ENCODE peak calls at places on chromosomes 2 and 18, in nine cellular contexts. One of them, this sample, is unnamed.

GRCh38 chr18:53380063-53380639 is 844.3 kb downstream of the MBD2 start:
- DNase-seq in colonic mucosa: no peak
- DNase-seq in astrocyte: peak; percentile 10
- DNase-seq in neural crest cell: peak; percentile 5
- DNase-seq in tibial artery: no peak
- DNase-seq in H9: no peak
- DNase-seq in MCF 10A: peak; percentile 50
- DNase-seq in WTC11: no peak
- DNase-seq in activated B cell treated with CpG ODN at 0.5 μM for 24 hours: no peak
- DNase-seq in this sample: peak; percentile 18

GRCh38 chr2:184339966-184340365 is 258.4 kb upstream of the ZNF804A start:
- DNase-seq in colonic mucosa: no peak
- DNase-seq in astrocyte: peak; percentile 25
- DNase-seq in neural crest cell: no peak
- DNase-seq in tibial artery: no peak
- DNase-seq in H9: no peak
- DNase-seq in MCF 10A: peak; percentile 24
- DNase-seq in WTC11: no peak
- DNase-seq in activated B cell treated with CpG ODN at 0.5 μM for 24 hours: no peak
- DNase-seq in this sample: no peak

GRCh38 chr2:57598552-57598951 is 448.1 kb upstream of the VRK2 start:
- DNase-seq in colonic mucosa: no peak
- DNase-seq in astrocyte: no peak
- DNase-seq in neural crest cell: no peak
- DNase-seq in tibial artery: no peak
- DNase-seq in H9: no peak
- DNase-seq in MCF 10A: no peak
- DNase-seq in WTC11: no peak
- DNase-seq in activated B cell treated with CpG ODN at 0.5 μM for 24 hours: no peak
- DNase-seq in this sample: no peak

GRCh38 chr2:144213797-144214196 is 306.1 kb downstream of the ZEB2 start:
- DNase-seq in colonic mucosa: no peak
- DNase-seq in astrocyte: no peak
- DNase-seq in neural crest cell: no peak
- DNase-seq in tibial artery: no peak
- DNase-seq in H9: no peak
- DNase-seq in MCF 10A: no peak
- DNase-seq in WTC11: no peak
- DNase-seq in activated B cell treated with CpG ODN at 0.5 μM for 24 hours: no peak
- DNase-seq in this sample: no peak

GRCh38 chr2:30629866-30630265 is 177.4 kb downstream of the CAPN13 start:
- DNase-seq in colonic mucosa: no peak
- DNase-seq in astrocyte: peak; percentile 78
- DNase-seq in neural crest cell: no peak
- DNase-seq in tibial artery: no peak
- DNase-seq in H9: no peak
- DNase-seq in MCF 10A: no peak
- DNase-seq in WTC11: no peak
- DNase-seq in activated B cell treated with CpG ODN at 0.5 μM for 24 hours: no peak
- DNase-seq in this sample: peak; percentile 59

GRCh38 chr2:219245899-219246230 is 586 bp downstream of the STK16 start:
- DNase-seq in colonic mucosa: peak; percentile 46
- DNase-seq in astrocyte: no peak
- DNase-seq in neural crest cell: no peak
- DNase-seq in tibial artery: no peak
- DNase-seq in H9: no peak
- DNase-seq in MCF 10A: no peak
- DNase-seq in WTC11: no peak
- DNase-seq in activated B cell treated with CpG ODN at 0.5 μM for 24 hours: no peak
- DNase-seq in this sample: no peak

GRCh38 chr2:147683380-147683779 is 161.4 kb upstream of the ACVR2A start:
- DNase-seq in colonic mucosa: no peak
- DNase-seq in astrocyte: no peak
- DNase-seq in neural crest cell: no peak
- DNase-seq in tibial artery: no peak
- DNase-seq in H9: no peak
- DNase-seq in MCF 10A: no peak
- DNase-seq in WTC11: no peak
- DNase-seq in activated B cell treated with CpG ODN at 0.5 μM for 24 hours: no peak
- DNase-seq in this sample: no peak

GRCh38 chr2:174784316-174784715 is 20.0 kb upstream of the CHRNA1 start:
- DNase-seq in colonic mucosa: no peak
- DNase-seq in astrocyte: no peak
- DNase-seq in neural crest cell: no peak
- DNase-seq in tibial artery: no peak
- DNase-seq in H9: no peak
- DNase-seq in MCF 10A: no peak
- DNase-seq in WTC11: no peak
- DNase-seq in activated B cell treated with CpG ODN at 0.5 μM for 24 hours: no peak
- DNase-seq in this sample: no peak

GRCh38 chr2:12584337-12584736 is 132.4 kb upstream of the TRIB2 start:
- DNase-seq in colonic mucosa: no peak
- DNase-seq in astrocyte: no peak
- DNase-seq in neural crest cell: no peak
- DNase-seq in tibial artery: no peak
- DNase-seq in H9: no peak
- DNase-seq in MCF 10A: no peak
- DNase-seq in WTC11: no peak
- DNase-seq in activated B cell treated with CpG ODN at 0.5 μM for 24 hours: no peak
- DNase-seq in this sample: no peak

GRCh38 chr18:8754995-8755955 is 49.9 kb downstream of the MTCL1 start:
- DNase-seq in colonic mucosa: no peak
- DNase-seq in astrocyte: peak; percentile 89
- DNase-seq in neural crest cell: no peak
- DNase-seq in tibial artery: no peak
- DNase-seq in H9: no peak
- DNase-seq in MCF 10A: no peak
- DNase-seq in WTC11: no peak
- DNase-seq in activated B cell treated with CpG ODN at 0.5 μM for 24 hours: no peak
- DNase-seq in this sample: peak; percentile 57

GRCh38 chr2:240869109-240869955 is 708 bp downstream of the AGXT start:
- DNase-seq in colonic mucosa: no peak
- DNase-seq in astrocyte: no peak
- DNase-seq in neural crest cell: no peak
- DNase-seq in tibial artery: no peak
- DNase-seq in H9: no peak
- DNase-seq in MCF 10A: no peak
- DNase-seq in WTC11: no peak
- DNase-seq in activated B cell treated with CpG ODN at 0.5 μM for 24 hours: no peak
- DNase-seq in this sample: no peak

GRCh38 chr2:68371581-68371980 is 6.5 kb downstream of the PLEK start:
- DNase-seq in colonic mucosa: no peak
- DNase-seq in astrocyte: no peak
- DNase-seq in neural crest cell: no peak
- DNase-seq in tibial artery: no peak
- DNase-seq in H9: no peak
- DNase-seq in MCF 10A: no peak
- DNase-seq in WTC11: no peak
- DNase-seq in activated B cell treated with CpG ODN at 0.5 μM for 24 hours: no peak
- DNase-seq in this sample: no peak

GRCh38 chr2:42964444-42965081 is 172.2 kb upstream of the HAAO start:
- DNase-seq in colonic mucosa: peak; percentile 55
- DNase-seq in astrocyte: peak; percentile 98
- DNase-seq in neural crest cell: no peak
- DNase-seq in tibial artery: peak; percentile 91
- DNase-seq in H9: no peak
- DNase-seq in MCF 10A: peak; percentile 90
- DNase-seq in WTC11: no peak
- DNase-seq in activated B cell treated with CpG ODN at 0.5 μM for 24 hours: no peak
- DNase-seq in this sample: peak; percentile 95

GRCh38 chr2:16612490-16612889 is 53.1 kb downstream of the CYRIA start:
- DNase-seq in colonic mucosa: no peak
- DNase-seq in astrocyte: no peak
- DNase-seq in neural crest cell: no peak
- DNase-seq in tibial artery: no peak
- DNase-seq in H9: no peak
- DNase-seq in MCF 10A: no peak
- DNase-seq in WTC11: no peak
- DNase-seq in activated B cell treated with CpG ODN at 0.5 μM for 24 hours: no peak
- DNase-seq in this sample: no peak

GRCh38 chr2:125169022-125169763 is 1144.1 kb downstream of the CNTNAP5 start:
- DNase-seq in colonic mucosa: no peak
- DNase-seq in astrocyte: peak; percentile 19
- DNase-seq in neural crest cell: no peak
- DNase-seq in tibial artery: no peak
- DNase-seq in H9: no peak
- DNase-seq in MCF 10A: peak; percentile 27
- DNase-seq in WTC11: no peak
- DNase-seq in activated B cell treated with CpG ODN at 0.5 μM for 24 hours: no peak
- DNase-seq in this sample: no peak

GRCh38 chr18:49168970-49169619 is 218.3 kb upstream of the SMAD7 start:
- DNase-seq in colonic mucosa: peak; percentile 35
- DNase-seq in astrocyte: no peak
- DNase-seq in neural crest cell: no peak
- DNase-seq in tibial artery: no peak
- DNase-seq in H9: no peak
- DNase-seq in MCF 10A: no peak
- DNase-seq in WTC11: no peak
- DNase-seq in activated B cell treated with CpG ODN at 0.5 μM for 24 hours: no peak
- DNase-seq in this sample: no peak

DNA sequence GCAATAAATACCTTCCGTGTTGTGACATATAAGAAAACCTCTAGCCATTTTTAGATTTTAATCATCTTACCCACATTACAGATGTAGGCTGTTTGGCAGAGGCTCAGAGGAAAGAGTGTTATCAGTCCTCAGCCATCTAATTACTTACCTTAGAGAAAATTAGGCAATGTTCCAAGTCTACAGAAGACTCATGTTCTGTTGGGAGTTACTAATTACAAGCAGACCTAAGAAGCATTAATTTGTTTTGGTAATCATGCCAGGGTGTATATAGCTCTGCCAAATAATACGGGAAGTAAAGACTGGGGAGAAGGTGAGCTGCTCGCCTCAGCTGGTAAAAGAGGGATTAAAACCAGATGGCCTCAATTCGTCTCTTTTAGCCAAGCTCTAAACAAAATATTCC is 125.9 kb upstream of the PGAP1 start:
- DNase-seq in colonic mucosa: no peak
- DNase-seq in astrocyte: no peak
- DNase-seq in neural crest cell: no peak
- DNase-seq in tibial artery: no peak
- DNase-seq in H9: no peak
- DNase-seq in MCF 10A: no peak
- DNase-seq in WTC11: no peak
- DNase-seq in activated B cell treated with CpG ODN at 0.5 μM for 24 hours: no peak
- DNase-seq in this sample: no peak
- TF ChIP-seq CTCF in colonic mucosa: no peak
- TF ChIP-seq CTCF in astrocyte: no peak
- TF ChIP-seq CTCF in neural crest cell: no peak
- TF ChIP-seq CTCF in tibial artery: no peak
- TF ChIP-seq CTCF in H9: no peak
- TF ChIP-seq CTCF in MCF 10A: no peak
- TF ChIP-seq CTCF in WTC11: no peak
- TF ChIP-seq CTCF in activated B cell treated with CpG ODN at 0.5 μM for 24 hours: no peak
- TF ChIP-seq CTCF in this sample: no peak

DNA sequence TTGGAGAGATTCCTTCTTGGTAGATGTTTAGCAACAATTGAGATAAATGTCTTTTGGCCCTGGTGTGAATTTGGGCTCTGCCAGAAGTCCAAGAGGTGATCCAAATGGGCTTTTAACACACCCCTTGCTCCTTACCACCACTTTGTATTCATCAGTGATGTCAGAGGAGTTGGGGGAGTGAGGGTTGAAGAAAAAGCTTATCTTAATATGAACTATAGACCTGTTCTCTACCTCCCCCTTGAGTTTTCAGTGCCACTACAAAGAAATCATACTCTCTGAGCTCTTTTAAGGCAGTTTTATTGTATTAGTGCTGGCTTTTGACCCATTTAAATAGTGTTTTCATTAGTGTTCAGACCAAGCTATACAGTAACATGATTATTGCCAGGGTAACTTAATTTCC is 229.1 kb downstream of the PHLPP1 start:
- DNase-seq in colonic mucosa: no peak
- DNase-seq in astrocyte: no peak
- DNase-seq in neural crest cell: no peak
- DNase-seq in tibial artery: no peak
- DNase-seq in H9: no peak
- DNase-seq in MCF 10A: no peak
- DNase-seq in WTC11: no peak
- DNase-seq in activated B cell treated with CpG ODN at 0.5 μM for 24 hours: no peak
- DNase-seq in this sample: no peak
- TF ChIP-seq CTCF in colonic mucosa: no peak
- TF ChIP-seq CTCF in astrocyte: no peak
- TF ChIP-seq CTCF in neural crest cell: no peak
- TF ChIP-seq CTCF in tibial artery: no peak
- TF ChIP-seq CTCF in H9: no peak
- TF ChIP-seq CTCF in MCF 10A: no peak
- TF ChIP-seq CTCF in WTC11: no peak
- TF ChIP-seq CTCF in activated B cell treated with CpG ODN at 0.5 μM for 24 hours: no peak
- TF ChIP-seq CTCF in this sample: no peak

GRCh38 chr2:126860395-126860794 is 38.3 kb upstream of the TEX51 start:
- DNase-seq in colonic mucosa: no peak
- DNase-seq in astrocyte: no peak
- DNase-seq in neural crest cell: no peak
- DNase-seq in tibial artery: no peak
- DNase-seq in H9: no peak
- DNase-seq in MCF 10A: no peak
- DNase-seq in WTC11: no peak
- DNase-seq in activated B cell treated with CpG ODN at 0.5 μM for 24 hours: no peak
- DNase-seq in this sample: no peak

GRCh38 chr2:126863336-126864015 is 35.2 kb upstream of the TEX51 start:
- DNase-seq in colonic mucosa: no peak
- DNase-seq in astrocyte: no peak
- DNase-seq in neural crest cell: no peak
- DNase-seq in tibial artery: no peak
- DNase-seq in H9: no peak
- DNase-seq in MCF 10A: no peak
- DNase-seq in WTC11: no peak
- DNase-seq in activated B cell treated with CpG ODN at 0.5 μM for 24 hours: no peak
- DNase-seq in this sample: no peak

GRCh38 chr2:126859631-126860030 is 39.1 kb upstream of the TEX51 start:
- DNase-seq in colonic mucosa: no peak
- DNase-seq in astrocyte: no peak
- DNase-seq in neural crest cell: no peak
- DNase-seq in tibial artery: no peak
- DNase-seq in H9: no peak
- DNase-seq in MCF 10A: no peak
- DNase-seq in WTC11: no peak
- DNase-seq in activated B cell treated with CpG ODN at 0.5 μM for 24 hours: no peak
- DNase-seq in this sample: no peak

GRCh38 chr2:126864861-126865260 is 33.8 kb upstream of the TEX51 start:
- DNase-seq in colonic mucosa: no peak
- DNase-seq in astrocyte: no peak
- DNase-seq in neural crest cell: no peak
- DNase-seq in tibial artery: no peak
- DNase-seq in H9: no peak
- DNase-seq in MCF 10A: no peak
- DNase-seq in WTC11: peak; percentile 62
- DNase-seq in activated B cell treated with CpG ODN at 0.5 μM for 24 hours: no peak
- DNase-seq in this sample: no peak

GRCh38 chr2:126862730-126863129 is 36.0 kb upstream of the TEX51 start:
- DNase-seq in colonic mucosa: no peak
- DNase-seq in astrocyte: no peak
- DNase-seq in neural crest cell: no peak
- DNase-seq in tibial artery: no peak
- DNase-seq in H9: no peak
- DNase-seq in MCF 10A: no peak
- DNase-seq in WTC11: no peak
- DNase-seq in activated B cell treated with CpG ODN at 0.5 μM for 24 hours: no peak
- DNase-seq in this sample: no peak
- TF ChIP-seq CTCF in colonic mucosa: no peak
- TF ChIP-seq CTCF in astrocyte: no peak
- TF ChIP-seq CTCF in neural crest cell: no peak
- TF ChIP-seq CTCF in tibial artery: no peak
- TF ChIP-seq CTCF in H9: no peak
- TF ChIP-seq CTCF in MCF 10A: no peak
- TF ChIP-seq CTCF in WTC11: no peak
- TF ChIP-seq CTCF in activated B cell treated with CpG ODN at 0.5 μM for 24 hours: no peak
- TF ChIP-seq CTCF in this sample: no peak

GRCh38 chr2:34907812-34908211 is 1308.7 kb upstream of the FAM98A start:
- DNase-seq in colonic mucosa: no peak
- DNase-seq in astrocyte: no peak
- DNase-seq in neural crest cell: no peak
- DNase-seq in tibial artery: no peak
- DNase-seq in H9: no peak
- DNase-seq in MCF 10A: no peak
- DNase-seq in WTC11: no peak
- DNase-seq in activated B cell treated with CpG ODN at 0.5 μM for 24 hours: no peak
- DNase-seq in this sample: no peak
- TF ChIP-seq CTCF in colonic mucosa: no peak
- TF ChIP-seq CTCF in astrocyte: no peak
- TF ChIP-seq CTCF in neural crest cell: peak; percentile 23
- TF ChIP-seq CTCF in tibial artery: no peak
- TF ChIP-seq CTCF in H9: no peak
- TF ChIP-seq CTCF in MCF 10A: no peak
- TF ChIP-seq CTCF in WTC11: no peak
- TF ChIP-seq CTCF in activated B cell treated with CpG ODN at 0.5 μM for 24 hours: no peak
- TF ChIP-seq CTCF in this sample: no peak

This sample was measured in foreskin fibroblast.